ENCODE peak calls at places on chromosomes 4 and X, in five cellular contexts. T is H1, H is GM23248, K is astrocyte, Q is PC-3. M is an unnamed sample. For H3K4me1, the result is how much of the 10 kb centered on the place peaks cover.

GRCh38 chr4:40811886-40812857 is 62.4 kb downstream of the NSUN7 start:
- DNase-seq in Q (no peak), T (no peak), H (peak), K (peak), M (peak)

GRCh38 chr4:7214359-7214758 is 22.0 kb downstream of the SORCS2 start:
- DNase-seq in K (peak), T (no peak), Q (peak), H (peak), M (no peak)

GRCh38 chr4:154503598-154503997 is 12.0 kb upstream of the DCHS2 start:
- DNase-seq in H (peak), Q (peak), T (no peak), K (peak), M (peak)

GRCh38 chr4:25958110-25958509 is 44.1 kb downstream of the SMIM20 start:
- DNase-seq in T (no peak), Q (no peak), K (no peak), H (no peak), M (no peak)

GRCh38 chr4:8858188-8858924 is 13.3 kb downstream of the HMX1 start:
- DNase-seq in H (no peak), T (no peak), Q (no peak), K (no peak), M (no peak)

GRCh38 chrX:74178536-74178935 is 125.4 kb upstream of the ZCCHC13 start:
- DNase-seq in K (no peak), Q (no peak), H (no peak), T (no peak), M (peak)

GRCh38 chr4:93751410-93751809 is 77.1 kb upstream of the ATOH1 start:
- DNase-seq in H (no peak), Q (no peak), T (no peak), K (no peak), M (no peak)

GRCh38 chr4:155828628-155829027 is 37.4 kb downstream of the ASIC5 start:
- DNase-seq in T (no peak), K (peak), H (no peak), Q (peak), M (no peak)

GRCh38 chrX:21375795-21376069 is 1.5 kb downstream of the CNKSR2 start:
- DNase-seq in H (no peak), Q (no peak), T (no peak), K (no peak), M (no peak)

GRCh38 chrX:120759685-120760084 is 116.0 kb downstream of the CT47B1 start:
- DNase-seq in Q (no peak), H (no peak), K (no peak), T (no peak), M (no peak)
- H3K4me1 ChIP-seq in Q (under half), H (under half), K (under half), T (under half), M (under half)

GRCh38 chr4:10806993-10807645 is 122.6 kb upstream of the CLNK start:
- DNase-seq in H (no peak), Q (no peak), T (no peak), K (no peak), M (no peak)
- H2AFZ ChIP-seq in H (no peak), Q (no peak), T (no peak), K (no peak), M (no peak)

GRCh38 chr4:76204936-76205335 is 8.7 kb downstream of the SCARB2 start:
- DNase-seq in Q (no peak), H (no peak), K (no peak), T (no peak), M (no peak)

GRCh38 chr4:76206222-76206942 is 7.2 kb downstream of the SCARB2 start:
- DNase-seq in Q (no peak), H (peak), T (no peak), K (no peak), M (peak)

GRCh38 chr4:76200771-76201224 is 12.8 kb downstream of the SCARB2 start:
- DNase-seq in K (no peak), H (no peak), T (no peak), Q (no peak), M (peak)

GRCh38 chr4:76199664-76200211 is 13.9 kb downstream of the SCARB2 start:
- DNase-seq in H (no peak), Q (no peak), K (peak), T (no peak), M (no peak)

DNA sequence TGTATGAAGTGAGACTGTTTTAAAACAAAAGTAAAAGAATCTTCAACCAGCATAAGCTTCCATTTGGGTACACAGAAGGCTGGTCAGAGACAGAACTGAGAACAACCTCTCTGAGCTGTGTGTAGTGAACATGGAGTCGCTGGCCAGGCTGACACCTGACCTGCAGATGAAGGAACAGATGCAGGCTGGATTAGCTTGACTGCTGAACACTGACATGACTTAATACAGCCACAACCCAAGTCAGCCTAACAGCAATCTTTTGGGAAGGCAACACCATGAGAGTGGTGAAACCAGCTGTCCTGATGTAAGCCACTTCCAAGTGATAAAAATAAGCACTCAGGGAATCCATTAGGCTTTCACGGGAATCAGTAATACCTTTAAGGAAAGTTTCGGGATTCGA is 10.1 kb downstream of the SCARB2 start:
- DNase-seq in T (no peak), H (no peak), K (no peak), Q (no peak), M (no peak)
- H3K4me1 ChIP-seq in T (under half), H (under half), K (under half), Q (under half), M (under half)

GRCh38 chrX:34978171-34978570 is 35.6 kb downstream of the FAM47B start:
- DNase-seq in Q (no peak), T (no peak), K (no peak), H (no peak), M (no peak)
- H2AFZ ChIP-seq in Q (no peak), T (no peak), K (no peak), H (no peak), M (no peak)

DNA sequence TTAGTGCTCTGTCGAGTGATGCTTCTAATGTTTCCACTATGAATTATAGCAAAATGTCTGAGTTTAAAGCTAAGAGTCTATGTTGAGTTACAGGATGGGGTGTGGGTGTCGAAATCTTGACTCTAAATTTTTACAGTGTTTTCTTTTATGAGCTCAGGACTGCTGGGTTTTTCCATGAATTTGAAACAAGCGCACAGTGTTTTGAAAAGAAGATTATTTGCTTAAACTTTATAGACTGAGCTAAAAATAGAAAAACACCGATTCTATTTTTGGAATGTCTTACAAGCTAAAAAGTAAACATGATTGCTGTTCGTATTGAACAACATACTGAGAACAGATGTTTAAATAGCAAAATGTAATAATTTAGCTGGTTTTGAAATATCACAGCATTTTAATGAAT is 7.6 kb downstream of the PTTG2 start:
- DNase-seq in H (no peak), K (no peak), Q (peak), T (no peak), M (no peak)
- H3K4me1 ChIP-seq in H (under half), K (under half), Q (under half), T (under half), M (under half)

DNA sequence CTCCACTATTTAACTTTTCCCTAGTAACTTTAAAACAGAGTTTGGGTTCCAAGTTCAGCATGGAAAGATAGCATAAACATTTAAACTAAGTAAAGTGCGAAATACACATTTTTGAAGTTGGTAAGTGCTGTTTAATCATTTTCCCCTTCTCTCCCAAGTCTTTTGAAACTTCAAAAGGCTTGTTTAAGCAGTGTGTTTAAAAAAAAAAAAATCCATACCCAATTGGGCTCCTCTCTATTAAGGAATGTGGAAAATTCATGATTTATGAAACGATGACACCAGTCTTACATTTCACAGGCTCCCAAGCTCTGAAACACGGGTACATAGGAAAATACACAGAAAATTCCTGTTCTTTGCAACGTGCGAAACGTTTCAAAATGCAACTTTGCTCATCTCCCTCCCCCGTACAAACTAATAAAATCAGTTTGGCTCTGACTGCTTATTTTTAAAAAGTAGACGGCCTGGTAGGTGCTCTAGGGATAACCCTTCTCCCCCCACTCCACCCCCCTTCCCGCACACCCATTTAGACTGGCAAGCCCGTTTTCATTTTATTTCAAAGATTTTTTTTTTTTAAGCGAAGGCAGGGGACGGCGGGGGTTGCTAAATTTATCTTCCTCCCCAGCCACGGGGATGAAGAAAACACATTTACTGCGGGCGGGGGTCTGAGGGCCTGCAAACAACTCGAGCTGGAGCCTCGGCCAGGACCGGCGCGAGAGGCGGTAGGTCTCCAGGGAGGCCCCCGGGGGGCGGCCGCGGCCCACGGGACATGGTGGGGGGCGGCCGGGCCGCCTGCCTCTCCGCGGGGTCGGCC is 789 bp upstream of the ZFX start:
- DNase-seq in K (peak), T (no peak), Q (peak), H (peak), M (peak)
- H2AFZ ChIP-seq in K (peak), T (no peak), Q (peak), H (peak), M (no peak)

GRCh38 chrX:153635788-153636668 is 11.0 kb upstream of the DUSP9 start:
- DNase-seq in Q (peak), T (peak), H (peak), K (no peak), M (peak)
- H3K4me1 ChIP-seq in Q (under half), T (under half), H (under half), K (under half), M (under half)

GRCh38 chr4:138329506-138330070 is 87.4 kb upstream of the SLC7A11 start:
- DNase-seq in H (no peak), T (no peak), K (no peak), Q (no peak), M (peak)
- H2AFZ ChIP-seq in H (no peak), T (no peak), K (no peak), Q (no peak), M (no peak)